ENCODE peak calls at places on chromosomes 4 and X, in four cellular contexts. B is HepG2, G is K562, C is H1. Y is an unnamed sample.

GRCh38 chr4:5082381-5082780 is 31.1 kb downstream of the STK32B start:
- DNase-seq in B (no peak), G (no peak), C (no peak), Y (no peak)

GRCh38 chr4:153521467-153521866 is 55.3 kb downstream of the TMEM131L start:
- DNase-seq in B (no peak), G (no peak), C (no peak), Y (no peak)

GRCh38 chr4:4866833-4867744 is 7.6 kb downstream of the MSX1 start:
- DNase-seq in B (no peak), G (no peak), C (no peak), Y (no peak)

GRCh38 chr4:57876934-57877554 is 766.9 kb upstream of the IGFBP7 start:
- DNase-seq in B (no peak), G (no peak), C (no peak), Y (no peak)

GRCh38 chr4:79913581-79913980 is 159.4 kb downstream of the ANTXR2 start:
- DNase-seq in B (no peak), G (no peak), C (no peak), Y (no peak)

GRCh38 chr4:2256156-2256731 is 5.7 kb downstream of the MXD4 start:
- DNase-seq in B (no peak), G (no peak), C (no peak), Y (no peak)

GRCh38 chr4:103443324-103443723 is 245.2 kb upstream of the CENPE start:
- DNase-seq in B (peak; percentile 1), G (no peak), C (no peak), Y (peak; percentile 49)

GRCh38 chr4:2637956-2638552 is 101.6 kb downstream of the FAM193A start:
- DNase-seq in B (no peak), G (no peak), C (no peak), Y (no peak)

GRCh38 chr4:152605031-152605430 is 69.1 kb upstream of the FBXW7 start:
- DNase-seq in B (no peak), G (no peak), C (no peak), Y (no peak)

GRCh38 chr4:104728380-104729122 is 233.9 kb upstream of the CXXC4 start:
- DNase-seq in B (peak; percentile 85), G (no peak), C (no peak), Y (peak; percentile 85)

GRCh38 chrX:27622883-27623282 is 32.7 kb downstream of the DCAF8L2 start:
- DNase-seq in B (no peak), G (no peak), C (no peak), Y (no peak)

GRCh38 chr4:46274717-46275116 is 115.2 kb downstream of the GABRA2 start:
- DNase-seq in B (peak; percentile 2), G (no peak), C (no peak), Y (no peak)

GRCh38 chrX:13048265-13048664 is 3.8 kb upstream of the FAM9C start:
- DNase-seq in B (no peak), G (no peak), C (no peak), Y (no peak)

GRCh38 chr4:165627128-165627527 is 245.9 kb upstream of the TLL1 start:
- DNase-seq in B (no peak), G (no peak), C (no peak), Y (no peak)

GRCh38 chr4:25769251-25769650 is 93.5 kb downstream of the SEL1L3 start:
- DNase-seq in B (no peak), G (no peak), C (no peak), Y (no peak)

GRCh38 chr4:102757681-102758080 is 3.1 kb downstream of the MANBA start:
- DNase-seq in B (peak; percentile 71), G (no peak), C (no peak), Y (no peak)

GRCh38 chr4:179415016-179415841 is 1973.0 kb upstream of the AGA start:
- DNase-seq in B (no peak), G (no peak), C (no peak), Y (no peak)

GRCh38 chr4:64903986-64904385 is 494.7 kb upstream of the TECRL start:
- DNase-seq in B (no peak), G (no peak), C (no peak), Y (no peak)

GRCh38 chr4:81274460-81274859 is 59.4 kb upstream of the PRKG2 start:
- DNase-seq in B (no peak), G (no peak), C (no peak), Y (no peak)

GRCh38 chr4:119138046-119138445 is 2.4 kb downstream of the MYOZ2 start:
- DNase-seq in B (peak; percentile 23), G (no peak), C (no peak), Y (no peak)

GRCh38 chr4:113674251-113674650 is 87.3 kb downstream of the CAMK2D start:
- DNase-seq in B (no peak), G (no peak), C (no peak), Y (no peak)

GRCh38 chr4:126947536-126947935 is 685.2 kb upstream of the INTU start:
- DNase-seq in B (no peak), G (no peak), C (no peak), Y (no peak)

GRCh38 chrX:103918050-103918449 is 44.4 kb upstream of the TMSB15B start:
- DNase-seq in B (no peak), G (peak; percentile 37), C (no peak), Y (peak; percentile 67)

GRCh38 chrX:114532093-114532805 is 51.6 kb upstream of the HTR2C start:
- DNase-seq in B (no peak), G (no peak), C (no peak), Y (no peak)

GRCh38 chr4:122710434-122711308 is 21.8 kb upstream of the BBS12 start:
- DNase-seq in B (no peak), G (no peak), C (no peak), Y (no peak)

GRCh38 chr4:180542445-180543100 is 1700.6 kb upstream of the TENM3 start:
- DNase-seq in B (no peak), G (no peak), C (no peak), Y (no peak)

GRCh38 chr4:138225477-138225876 is 16.7 kb downstream of the SLC7A11 start:
- DNase-seq in B (no peak), G (no peak), C (no peak), Y (no peak)

GRCh38 chrX:9318213-9318612 is 146.6 kb upstream of the TBL1X start:
- DNase-seq in B (no peak), G (no peak), C (no peak), Y (no peak)

DNA sequence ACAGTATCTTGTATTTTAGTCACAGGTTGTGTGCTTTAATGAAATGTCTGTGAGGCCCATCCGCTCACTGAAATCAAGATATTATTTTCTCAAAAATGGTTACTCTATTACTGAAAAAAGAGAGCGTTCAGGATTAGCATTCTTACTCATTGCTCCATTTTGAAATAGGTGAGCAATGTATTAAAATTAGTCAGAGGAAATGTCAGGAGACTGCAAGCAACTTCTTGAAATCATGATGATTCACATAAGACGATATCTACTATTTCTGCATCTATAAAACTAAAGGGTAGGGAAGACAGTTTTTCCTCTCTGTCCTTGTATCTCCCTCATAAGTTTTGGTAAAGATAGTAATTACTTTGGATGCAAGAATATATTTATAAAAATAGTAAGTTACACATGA is 937.7 kb downstream of the PCDH7 start:
- DNase-seq in B (no peak), G (no peak), C (no peak), Y (no peak)
- TF ChIP-seq USF2 in B (no peak), G (no peak), C (no peak), Y (no peak)

GRCh38 chrX:71492086-71493065 is 40.5 kb upstream of the OGT start:
- DNase-seq in B (no peak), G (no peak), C (no peak), Y (peak; percentile 50)
- TF ChIP-seq RNF2 in B (no peak), G (no peak), C (no peak), Y (no peak)

DNA sequence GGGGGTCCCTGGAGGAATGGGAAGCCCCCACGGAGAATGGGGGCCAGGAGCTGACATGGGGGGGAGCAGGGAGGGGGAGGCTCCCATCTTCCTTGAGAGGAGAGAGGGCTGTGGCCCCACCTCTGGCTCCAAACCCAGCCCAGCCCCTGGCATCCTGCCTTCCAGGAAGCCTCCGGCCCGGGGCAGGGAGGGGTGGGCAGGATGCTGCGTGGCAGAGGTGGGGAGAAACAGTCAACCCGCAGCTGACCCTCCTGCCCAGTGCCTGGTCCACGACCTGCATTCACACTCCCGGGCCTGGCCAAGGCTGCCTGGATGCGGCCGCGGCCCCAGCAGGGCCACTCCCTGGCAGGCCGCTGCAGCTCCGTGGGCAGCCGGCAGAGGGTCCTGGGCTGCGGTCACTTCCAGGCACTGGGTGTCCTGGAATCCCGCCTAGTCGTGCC is 39.0 kb downstream of the CPLX1 start:
- DNase-seq in B (no peak), G (no peak), C (no peak), Y (no peak)
- TF ChIP-seq USF2 in B (no peak), G (no peak), C (no peak), Y (no peak)

DNA sequence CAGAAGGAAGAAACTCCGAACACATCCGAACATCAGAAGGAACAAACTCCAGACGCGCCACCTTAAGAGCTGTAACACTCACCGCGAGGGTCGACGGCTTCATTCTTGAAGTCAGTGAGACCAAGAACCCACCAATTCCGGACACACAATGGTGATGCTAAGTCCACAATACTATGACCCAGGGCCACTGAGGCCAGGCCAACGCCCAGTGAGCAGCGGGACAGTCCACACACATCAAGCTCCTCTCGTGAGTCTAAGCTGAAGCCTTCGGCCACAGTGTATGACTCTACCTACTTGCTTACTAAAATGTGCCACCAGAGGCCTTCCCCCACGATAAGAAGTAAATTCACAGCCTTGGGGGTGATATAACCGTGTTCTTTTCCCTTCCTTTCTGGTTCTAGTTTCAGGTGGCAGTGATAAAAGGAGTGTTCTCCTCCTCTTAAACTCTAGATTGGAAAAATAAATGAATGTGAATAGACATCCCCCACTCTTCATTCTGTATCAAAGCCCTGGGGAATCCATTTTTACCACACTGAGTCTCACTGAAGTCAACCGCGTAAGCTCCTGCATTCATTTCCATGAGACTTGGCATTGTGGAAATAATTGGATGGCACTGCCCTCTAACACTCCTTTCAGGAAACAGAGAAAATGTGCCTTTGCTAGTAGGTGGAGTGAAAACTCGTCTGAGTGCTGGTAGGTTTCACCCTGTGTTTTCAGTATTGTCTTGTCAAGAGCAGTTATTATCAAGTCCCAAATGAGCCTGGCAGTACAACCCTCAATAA is 10.0 kb upstream of the CDKN2AIP start:
- DNase-seq in B (no peak), G (no peak), C (no peak), Y (no peak)
- TF ChIP-seq RNF2 in B (no peak), G (no peak), C (no peak), Y (no peak)

GRCh38 chr4:169745291-169745690 is 12.5 kb downstream of the HPF1 start:
- DNase-seq in B (no peak), G (no peak), C (no peak), Y (no peak)
- TF ChIP-seq USF2 in B (no peak), G (no peak), C (no peak), Y (no peak)

GRCh38 chr4:183355405-183355804 is 33.2 kb upstream of the CLDN24 start:
- DNase-seq in B (no peak), G (no peak), C (no peak), Y (no peak)
- TF ChIP-seq RNF2 in B (no peak), G (no peak), C (no peak), Y (no peak)

DNA sequence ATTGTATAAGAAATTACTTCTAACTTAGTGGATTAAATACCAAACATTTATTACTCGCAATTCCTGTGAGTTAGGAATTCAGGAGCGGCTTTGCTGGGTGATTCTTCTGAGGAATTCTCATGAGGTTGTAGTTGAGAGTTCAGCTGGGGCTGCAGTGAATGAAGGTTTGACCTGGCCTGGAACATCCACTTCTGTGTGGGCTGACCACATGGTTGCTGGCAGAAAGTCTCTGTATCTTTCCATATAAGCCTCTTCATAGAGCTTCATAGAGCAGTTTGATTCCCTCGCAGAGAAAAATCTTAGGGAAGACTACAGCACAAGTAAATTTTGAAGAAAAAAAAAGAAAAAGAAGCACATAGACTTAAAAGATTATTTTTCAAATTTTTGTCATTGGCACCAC is 339.7 kb upstream of the NWD2 start:
- DNase-seq in B (no peak), G (no peak), C (no peak), Y (no peak)
- TF ChIP-seq USF2 in B (no peak), G (no peak), C (no peak), Y (no peak)